ENCODE peak calls at places on chromosomes 12 and 14, in nine cellular contexts. X is neural progenitor cell, C is GM06990, B is GM23248, I is breast epithelium, W is adrenal gland, K is foreskin fibroblast, M is astrocyte of the spinal cord, J is lower leg skin. Z is an unnamed sample.

GRCh38 chr12:98399532-98399931 is 115.9 kb upstream of the TMPO start:
- DNase-seq in W (no peak), J (no peak), B (peak; percentile 87), X (peak; percentile 59), M (peak; percentile 88), K (peak; percentile 58), I (no peak), C (peak; percentile 34), Z (peak; percentile 72)

GRCh38 chr14:100747021-100747586 is 20.4 kb downstream of the DLK1 start:
- DNase-seq in X (no peak), K (peak; percentile 93), W (no peak), J (peak; percentile 79), B (peak; percentile 99), M (peak; percentile 84), C (no peak), I (no peak), Z (peak; percentile 87)

GRCh38 chr12:58668831-58669230 is 251.5 kb downstream of the LRIG3 start:
- DNase-seq in C (no peak), W (no peak), X (no peak), B (peak; percentile 38), K (peak; percentile 77), J (no peak), I (no peak), M (peak; percentile 82), Z (no peak)

GRCh38 chr12:116000252-116000651 is 277.2 kb downstream of the MED13L start:
- DNase-seq in W (no peak), I (no peak), M (no peak), B (no peak), K (no peak), J (no peak), X (no peak), C (no peak), Z (no peak)

GRCh38 chr14:36618641-36619040 is 36.2 kb upstream of the NKX2-8 start:
- DNase-seq in K (peak; percentile 1), J (no peak), C (no peak), X (no peak), I (no peak), W (no peak), M (no peak), B (peak; percentile 3), Z (no peak)

GRCh38 chr12:125856366-125856765 is 791.1 kb downstream of the AACS start:
- DNase-seq in B (no peak), X (no peak), I (no peak), J (no peak), K (no peak), W (no peak), C (no peak), M (no peak), Z (no peak)

GRCh38 chr12:13173012-13173441 is 23.5 kb upstream of the EMP1 start:
- DNase-seq in M (peak; percentile 73), C (no peak), X (no peak), W (no peak), J (no peak), B (peak; percentile 85), I (no peak), K (peak; percentile 95), Z (no peak)

GRCh38 chr12:69881771-69882170 is 56.7 kb downstream of the MYRFL start:
- DNase-seq in W (no peak), K (no peak), X (no peak), J (no peak), M (no peak), B (no peak), I (no peak), C (no peak), Z (no peak)

GRCh38 chr12:96368233-96368632 is 32.0 kb downstream of the CDK17 start:
- DNase-seq in K (peak; percentile 51), B (peak; percentile 27), I (no peak), J (peak; percentile 23), X (no peak), C (no peak), W (no peak), M (peak; percentile 39), Z (peak; percentile 8)

GRCh38 chr12:89328483-89329030 is 23.7 kb downstream of the DUSP6 start:
- DNase-seq in K (no peak), C (no peak), J (no peak), I (no peak), X (no peak), W (no peak), B (no peak), M (no peak), Z (no peak)

GRCh38 chr12:24972078-24972477 is 23.2 kb upstream of the BCAT1 start:
- DNase-seq in K (no peak), I (no peak), B (no peak), C (no peak), M (no peak), W (no peak), X (no peak), J (no peak), Z (no peak)

DNA sequence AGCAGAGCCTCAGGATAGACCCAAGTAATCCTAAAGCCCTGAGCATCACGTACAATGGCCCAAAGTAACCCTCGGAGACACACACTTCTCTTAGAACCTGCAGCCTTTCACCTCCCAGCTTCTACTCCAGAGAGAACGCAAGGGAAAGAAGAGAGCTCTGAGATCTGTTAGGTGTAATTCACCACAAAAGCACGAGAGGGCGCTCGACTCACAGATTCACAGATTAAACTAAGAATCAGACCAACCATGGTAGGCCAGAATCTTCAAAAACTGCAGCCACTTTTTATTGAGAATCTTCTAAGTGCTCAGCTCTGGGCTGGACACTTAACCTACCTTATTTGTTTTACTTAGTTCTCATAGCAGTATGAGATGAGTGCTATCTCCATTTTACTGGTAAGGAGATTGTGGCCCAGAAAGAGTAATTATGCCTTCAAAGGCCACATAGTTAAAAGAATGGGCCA is 1.3 kb upstream of the DDX23 start:
- DNase-seq in C (peak; percentile 72), W (peak; percentile 89), X (peak; percentile 88), B (peak; percentile 82), M (peak; percentile 93), J (peak; percentile 95), I (peak; percentile 91), K (peak; percentile 92), Z (peak; percentile 58)
- H3K4me3 ChIP-seq in C (peak overlapping the region; percentile 97), W (peak overlapping the region; percentile 10), X (peak overlapping the region; percentile 95), B (peak overlapping the region; percentile 90), M (peak overlapping the region; percentile 99), J (no peak overlapping the region), I (peak overlapping the region; percentile 74), K (peak overlapping the region; percentile 99), Z (peak overlapping the region; percentile 89)

GRCh38 chr14:53038629-53039028 is 87.8 kb upstream of the FERMT2 start:
- DNase-seq in M (no peak), W (no peak), X (no peak), I (no peak), C (no peak), K (no peak), B (no peak), J (no peak), Z (no peak)
- H3K4me3 ChIP-seq in M (no peak overlapping the region), W (no peak overlapping the region), X (no peak overlapping the region), I (no peak overlapping the region), C (no peak overlapping the region), K (no peak overlapping the region), B (no peak overlapping the region), J (no peak overlapping the region), Z (no peak overlapping the region)

DNA sequence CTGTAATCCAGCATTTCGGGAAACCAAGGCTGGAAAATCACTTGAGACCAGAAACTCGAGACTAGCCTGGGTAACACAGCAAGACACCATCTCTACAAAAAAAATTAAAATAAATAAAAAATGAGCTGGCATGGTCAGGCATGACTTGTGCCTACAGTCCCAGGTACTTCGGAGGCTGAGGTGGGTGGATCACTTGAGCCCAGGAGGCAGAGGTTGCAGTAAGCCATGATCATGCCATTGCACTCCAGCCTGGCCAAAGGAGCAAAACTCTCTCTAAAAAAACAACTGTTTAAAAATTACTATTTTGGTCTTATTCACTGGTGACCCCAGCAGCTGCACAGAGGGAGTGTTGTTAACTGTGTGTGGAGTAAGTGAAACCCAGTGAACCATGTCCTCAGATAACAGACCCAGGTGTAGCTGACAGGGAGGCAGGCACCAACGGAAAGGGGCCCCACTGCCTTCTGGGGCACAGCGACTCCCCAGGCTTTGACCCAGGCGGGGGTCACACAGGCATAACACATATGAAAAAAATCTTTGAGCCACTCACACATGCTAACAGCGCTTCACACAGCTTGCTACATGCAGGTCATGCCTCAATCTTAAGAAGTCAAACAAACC is 12.1 kb downstream of the DDX54 start:
- DNase-seq in M (no peak), I (no peak), K (no peak), W (no peak), B (no peak), X (no peak), J (no peak), C (peak; percentile 59), Z (no peak)
- H3K4me3 ChIP-seq in M (no peak overlapping the region), I (no peak overlapping the region), K (no peak overlapping the region), W (no peak overlapping the region), B (no peak overlapping the region), X (no peak overlapping the region), J (no peak overlapping the region), C (no peak overlapping the region), Z (no peak overlapping the region)

DNA sequence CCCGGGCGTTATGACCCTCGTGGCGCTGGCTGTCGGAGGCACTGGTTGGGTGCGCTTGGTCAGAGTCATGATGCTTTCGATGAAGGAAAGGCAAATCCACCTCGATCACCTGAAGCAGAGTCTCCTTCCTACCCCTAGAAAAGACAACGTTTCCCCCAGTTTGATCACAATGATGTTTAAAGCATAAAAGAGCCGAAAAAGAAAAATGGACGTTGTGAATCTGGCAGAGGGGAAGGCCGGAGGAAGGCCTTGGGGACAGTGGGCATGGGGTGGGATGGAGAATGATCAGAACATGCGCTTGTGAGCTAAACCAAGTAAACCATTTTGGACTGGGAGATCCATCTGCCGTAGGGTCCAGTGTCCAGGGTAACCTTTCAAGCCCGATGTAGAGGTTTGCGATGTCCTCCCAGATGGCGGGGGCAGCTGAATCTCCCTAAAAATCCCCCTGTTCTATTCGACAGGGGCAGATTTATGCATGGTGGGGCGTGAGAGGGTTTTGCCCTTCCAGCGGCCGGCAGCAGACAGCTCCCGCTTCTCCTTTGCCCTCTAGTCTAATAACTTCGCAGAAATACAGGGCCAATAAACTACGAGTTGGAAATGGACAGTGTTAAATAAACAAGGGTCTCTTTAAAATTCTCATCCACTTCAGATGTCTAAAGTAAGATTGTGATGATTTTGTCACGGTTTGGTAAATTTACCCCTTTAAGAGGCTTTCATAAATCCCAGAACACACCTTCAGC is 2.3 kb upstream of the OTX2 start:
- DNase-seq in I (no peak), C (no peak), X (peak; percentile 48), B (no peak), W (no peak), M (no peak), J (no peak), K (no peak), Z (no peak)
- H3K4me3 ChIP-seq in I (no peak overlapping the region), C (no peak overlapping the region), X (peak overlapping the region; percentile 98), B (no peak overlapping the region), W (no peak overlapping the region), M (no peak overlapping the region), J (no peak overlapping the region), K (no peak overlapping the region), Z (no peak overlapping the region)